ENCODE peak calls at places on chromosomes 5 and 9, in six cellular contexts. One of them, this sample, is unnamed.

GRCh38 chr9:94772654-94773303 is 46.3 kb downstream of the AOPEP start:
- DNase-seq in adipocyte: no peak
- DNase-seq in trophoblast cell: no peak
- DNase-seq in NCI-H1436: peak
- DNase-seq in cardiac muscle cell: no peak
- DNase-seq in HT1080: no peak
- DNase-seq in this sample: peak

GRCh38 chr9:8332871-8333270 is 533.3 kb upstream of the DMAC1 start:
- DNase-seq in adipocyte: no peak
- DNase-seq in trophoblast cell: no peak
- DNase-seq in NCI-H1436: no peak
- DNase-seq in cardiac muscle cell: no peak
- DNase-seq in HT1080: no peak
- DNase-seq in this sample: no peak

GRCh38 chr9:75903785-75904360 is 13.4 kb downstream of the PCSK5 start:
- DNase-seq in adipocyte: no peak
- DNase-seq in trophoblast cell: peak
- DNase-seq in NCI-H1436: no peak
- DNase-seq in cardiac muscle cell: no peak
- DNase-seq in HT1080: peak
- DNase-seq in this sample: no peak

GRCh38 chr5:31809037-31809910 is 170.3 kb downstream of the PDZD2 start:
- DNase-seq in adipocyte: peak
- DNase-seq in trophoblast cell: peak
- DNase-seq in NCI-H1436: no peak
- DNase-seq in cardiac muscle cell: peak
- DNase-seq in HT1080: peak
- DNase-seq in this sample: peak

GRCh38 chr5:133408322-133408721 is 204.0 kb downstream of the FSTL4 start:
- DNase-seq in adipocyte: no peak
- DNase-seq in trophoblast cell: no peak
- DNase-seq in NCI-H1436: no peak
- DNase-seq in cardiac muscle cell: no peak
- DNase-seq in HT1080: no peak
- DNase-seq in this sample: no peak

GRCh38 chr9:106920701-106921283 is 57.8 kb downstream of the ZNF462 start:
- DNase-seq in adipocyte: peak
- DNase-seq in trophoblast cell: no peak
- DNase-seq in NCI-H1436: peak
- DNase-seq in cardiac muscle cell: no peak
- DNase-seq in HT1080: peak
- DNase-seq in this sample: no peak

GRCh38 chr9:37302277-37302676 is 120.2 kb upstream of the GRHPR start:
- DNase-seq in adipocyte: no peak
- DNase-seq in trophoblast cell: no peak
- DNase-seq in NCI-H1436: no peak
- DNase-seq in cardiac muscle cell: no peak
- DNase-seq in HT1080: no peak
- DNase-seq in this sample: peak

GRCh38 chr5:67799732-67800234 is 415.8 kb upstream of the PIK3R1 start:
- DNase-seq in adipocyte: peak
- DNase-seq in trophoblast cell: no peak
- DNase-seq in NCI-H1436: no peak
- DNase-seq in cardiac muscle cell: no peak
- DNase-seq in HT1080: no peak
- DNase-seq in this sample: no peak

GRCh38 chr9:106752581-106752980 is 110.4 kb upstream of the ZNF462 start:
- DNase-seq in adipocyte: no peak
- DNase-seq in trophoblast cell: no peak
- DNase-seq in NCI-H1436: no peak
- DNase-seq in cardiac muscle cell: peak
- DNase-seq in HT1080: peak
- DNase-seq in this sample: no peak

GRCh38 chr5:43215073-43215631 is 23.1 kb downstream of the NIM1K start:
- DNase-seq in adipocyte: peak
- DNase-seq in trophoblast cell: peak
- DNase-seq in NCI-H1436: peak
- DNase-seq in cardiac muscle cell: no peak
- DNase-seq in HT1080: no peak
- DNase-seq in this sample: no peak

GRCh38 chr5:1784197-1785050 is 15.2 kb downstream of the MRPL36 start:
- DNase-seq in adipocyte: no peak
- DNase-seq in trophoblast cell: no peak
- DNase-seq in NCI-H1436: no peak
- DNase-seq in cardiac muscle cell: no peak
- DNase-seq in HT1080: no peak
- DNase-seq in this sample: no peak

GRCh38 chr9:70658765-70659164 is 244.3 kb upstream of the KLF9 start:
- DNase-seq in adipocyte: no peak
- DNase-seq in trophoblast cell: no peak
- DNase-seq in NCI-H1436: no peak
- DNase-seq in cardiac muscle cell: no peak
- DNase-seq in HT1080: no peak
- DNase-seq in this sample: no peak

GRCh38 chr5:37774912-37775483 is 64.8 kb downstream of the GDNF start:
- DNase-seq in adipocyte: peak
- DNase-seq in trophoblast cell: peak
- DNase-seq in NCI-H1436: no peak
- DNase-seq in cardiac muscle cell: no peak
- DNase-seq in HT1080: peak
- DNase-seq in this sample: peak

GRCh38 chr9:13116292-13116691 is 163.2 kb downstream of the MPDZ start:
- DNase-seq in adipocyte: no peak
- DNase-seq in trophoblast cell: no peak
- DNase-seq in NCI-H1436: no peak
- DNase-seq in cardiac muscle cell: no peak
- DNase-seq in HT1080: no peak
- DNase-seq in this sample: no peak

GRCh38 chr9:95754533-95755420 is 120.7 kb upstream of the ERCC6L2 start:
- DNase-seq in adipocyte: no peak
- DNase-seq in trophoblast cell: peak
- DNase-seq in NCI-H1436: no peak
- DNase-seq in cardiac muscle cell: no peak
- DNase-seq in HT1080: no peak
- DNase-seq in this sample: no peak

GRCh38 chr9:114138537-114138936 is 16.8 kb upstream of the COL27A1 start:
- DNase-seq in adipocyte: peak
- DNase-seq in trophoblast cell: peak
- DNase-seq in NCI-H1436: no peak
- DNase-seq in cardiac muscle cell: no peak
- DNase-seq in HT1080: no peak
- DNase-seq in this sample: no peak

GRCh38 chr5:95554331-95554646 is 488 bp downstream of the SKIC3 start:
- DNase-seq in adipocyte: no peak
- DNase-seq in trophoblast cell: no peak
- DNase-seq in NCI-H1436: no peak
- DNase-seq in cardiac muscle cell: no peak
- DNase-seq in HT1080: no peak
- DNase-seq in this sample: no peak

GRCh38 chr9:121274851-121275250 is 6.9 kb downstream of the GSN start:
- DNase-seq in adipocyte: peak
- DNase-seq in trophoblast cell: no peak
- DNase-seq in NCI-H1436: no peak
- DNase-seq in cardiac muscle cell: no peak
- DNase-seq in HT1080: no peak
- DNase-seq in this sample: no peak

GRCh38 chr5:99644822-99645221 is 716.0 kb upstream of the CHD1 start:
- DNase-seq in adipocyte: no peak
- DNase-seq in trophoblast cell: no peak
- DNase-seq in NCI-H1436: no peak
- DNase-seq in cardiac muscle cell: no peak
- DNase-seq in HT1080: no peak
- DNase-seq in this sample: no peak

GRCh38 chr9:91954841-91955471 is 4.9 kb upstream of the ROR2 start:
- DNase-seq in adipocyte: peak
- DNase-seq in trophoblast cell: peak
- DNase-seq in NCI-H1436: no peak
- DNase-seq in cardiac muscle cell: peak
- DNase-seq in HT1080: peak
- DNase-seq in this sample: no peak

GRCh38 chr9:136545966-136546696 is at the start of gene NOTCH1:
- DNase-seq in adipocyte: peak
- DNase-seq in trophoblast cell: peak
- DNase-seq in NCI-H1436: peak
- DNase-seq in cardiac muscle cell: peak
- DNase-seq in HT1080: peak
- DNase-seq in this sample: peak

GRCh38 chr9:116653580-116654355 is 33.3 kb upstream of the TRIM32 start:
- DNase-seq in adipocyte: peak
- DNase-seq in trophoblast cell: no peak
- DNase-seq in NCI-H1436: no peak
- DNase-seq in cardiac muscle cell: no peak
- DNase-seq in HT1080: no peak
- DNase-seq in this sample: no peak

GRCh38 chr5:169299651-169300467 is 1.1 kb downstream of the SLIT3 start:
- DNase-seq in adipocyte: peak
- DNase-seq in trophoblast cell: no peak
- DNase-seq in NCI-H1436: no peak
- DNase-seq in cardiac muscle cell: peak
- DNase-seq in HT1080: no peak
- DNase-seq in this sample: no peak

GRCh38 chr5:74206571-74207550 is 433.7 kb downstream of the ENC1 start:
- DNase-seq in adipocyte: peak
- DNase-seq in trophoblast cell: no peak
- DNase-seq in NCI-H1436: peak
- DNase-seq in cardiac muscle cell: no peak
- DNase-seq in HT1080: peak
- DNase-seq in this sample: peak

GRCh38 chr5:139574641-139575312 is 13.6 kb downstream of the UBE2D2 start:
- DNase-seq in adipocyte: peak
- DNase-seq in trophoblast cell: no peak
- DNase-seq in NCI-H1436: peak
- DNase-seq in cardiac muscle cell: peak
- DNase-seq in HT1080: peak
- DNase-seq in this sample: no peak

GRCh38 chr9:5579881-5580280 is 49.0 kb upstream of the RIC1 start:
- DNase-seq in adipocyte: peak
- DNase-seq in trophoblast cell: no peak
- DNase-seq in NCI-H1436: no peak
- DNase-seq in cardiac muscle cell: no peak
- DNase-seq in HT1080: no peak
- DNase-seq in this sample: no peak

GRCh38 chr5:58106754-58107410 is 353.0 kb downstream of the PLK2 start:
- DNase-seq in adipocyte: no peak
- DNase-seq in trophoblast cell: no peak
- DNase-seq in NCI-H1436: no peak
- DNase-seq in cardiac muscle cell: no peak
- DNase-seq in HT1080: no peak
- DNase-seq in this sample: no peak

GRCh38 chr9:78296208-78296892 is 575 bp upstream of the PSAT1 start:
- DNase-seq in adipocyte: peak
- DNase-seq in trophoblast cell: peak
- DNase-seq in NCI-H1436: peak
- DNase-seq in cardiac muscle cell: peak
- DNase-seq in HT1080: no peak
- DNase-seq in this sample: peak

GRCh38 chr9:117290809-117291208 is 124.0 kb downstream of the ASTN2 start:
- DNase-seq in adipocyte: no peak
- DNase-seq in trophoblast cell: no peak
- DNase-seq in NCI-H1436: no peak
- DNase-seq in cardiac muscle cell: no peak
- DNase-seq in HT1080: peak
- DNase-seq in this sample: no peak

This sample was measured in NCI-H2081.